ENCODE peak calls at places on chromosomes 16 and 17, in six cellular contexts. One of them, this sample, is unnamed. For H3K4me1, the result is how much of the 10 kb centered on the place peaks cover.

GRCh38 chr17:17472333-17472920 is 4.4 kb upstream of the MED9 start:
- DNase-seq in left lung: no peak
- DNase-seq in thoracic aorta: no peak
- DNase-seq in ovary: no peak
- DNase-seq in OCI-LY7: no peak
- DNase-seq in effector memory CD4-positive, alpha-beta T cell: no peak
- DNase-seq in this sample: no peak

GRCh38 chr17:48374650-48375230 is 55.3 kb downstream of the SKAP1 start:
- DNase-seq in left lung: no peak
- DNase-seq in thoracic aorta: no peak
- DNase-seq in ovary: no peak
- DNase-seq in OCI-LY7: peak
- DNase-seq in effector memory CD4-positive, alpha-beta T cell: no peak
- DNase-seq in this sample: no peak

GRCh38 chr16:79317521-79317920 is 283.0 kb downstream of the MAF start:
- DNase-seq in left lung: no peak
- DNase-seq in thoracic aorta: no peak
- DNase-seq in ovary: peak
- DNase-seq in OCI-LY7: no peak
- DNase-seq in effector memory CD4-positive, alpha-beta T cell: no peak
- DNase-seq in this sample: no peak

GRCh38 chr16:48524348-48525200 is 85.4 kb downstream of the N4BP1 start:
- DNase-seq in left lung: no peak
- DNase-seq in thoracic aorta: no peak
- DNase-seq in ovary: no peak
- DNase-seq in OCI-LY7: no peak
- DNase-seq in effector memory CD4-positive, alpha-beta T cell: no peak
- DNase-seq in this sample: no peak

GRCh38 chr17:39564201-39564828 is 43.4 kb downstream of the NEUROD2 start:
- DNase-seq in left lung: no peak
- DNase-seq in thoracic aorta: no peak
- DNase-seq in ovary: no peak
- DNase-seq in OCI-LY7: no peak
- DNase-seq in effector memory CD4-positive, alpha-beta T cell: no peak
- DNase-seq in this sample: no peak

GRCh38 chr17:75456417-75457046 is at the start of gene TMEM94:
- DNase-seq in left lung: peak
- DNase-seq in thoracic aorta: peak
- DNase-seq in ovary: peak
- DNase-seq in OCI-LY7: peak
- DNase-seq in effector memory CD4-positive, alpha-beta T cell: peak
- DNase-seq in this sample: peak

GRCh38 chr17:80833952-80834895 is 157.4 kb upstream of the CHMP6 start:
- DNase-seq in left lung: peak
- DNase-seq in thoracic aorta: no peak
- DNase-seq in ovary: peak
- DNase-seq in OCI-LY7: no peak
- DNase-seq in effector memory CD4-positive, alpha-beta T cell: no peak
- DNase-seq in this sample: no peak

GRCh38 chr17:35088647-35088910 is 25.1 kb upstream of the RFFL start:
- DNase-seq in left lung: no peak
- DNase-seq in thoracic aorta: no peak
- DNase-seq in ovary: no peak
- DNase-seq in OCI-LY7: peak
- DNase-seq in effector memory CD4-positive, alpha-beta T cell: no peak
- DNase-seq in this sample: peak

GRCh38 chr16:117381-118365 is 20.8 kb downstream of the NPRL3 start:
- DNase-seq in left lung: peak
- DNase-seq in thoracic aorta: no peak
- DNase-seq in ovary: peak
- DNase-seq in OCI-LY7: peak
- DNase-seq in effector memory CD4-positive, alpha-beta T cell: peak
- DNase-seq in this sample: no peak

GRCh38 chr16:16021988-16022682 is 72.7 kb downstream of the ABCC1 start:
- DNase-seq in left lung: peak
- DNase-seq in thoracic aorta: peak
- DNase-seq in ovary: peak
- DNase-seq in OCI-LY7: peak
- DNase-seq in effector memory CD4-positive, alpha-beta T cell: no peak
- DNase-seq in this sample: peak

GRCh38 chr17:79829004-79829403 is 10.2 kb downstream of the CBX4 start:
- DNase-seq in left lung: no peak
- DNase-seq in thoracic aorta: no peak
- DNase-seq in ovary: no peak
- DNase-seq in OCI-LY7: no peak
- DNase-seq in effector memory CD4-positive, alpha-beta T cell: no peak
- DNase-seq in this sample: no peak

GRCh38 chr17:145671-146541 is 8.5 kb downstream of the SCGB1C2 start:
- DNase-seq in left lung: peak
- DNase-seq in thoracic aorta: no peak
- DNase-seq in ovary: peak
- DNase-seq in OCI-LY7: no peak
- DNase-seq in effector memory CD4-positive, alpha-beta T cell: no peak
- DNase-seq in this sample: no peak

GRCh38 chr17:47203984-47204721 is 5.0 kb upstream of the MYL4 start:
- DNase-seq in left lung: no peak
- DNase-seq in thoracic aorta: no peak
- DNase-seq in ovary: no peak
- DNase-seq in OCI-LY7: peak
- DNase-seq in effector memory CD4-positive, alpha-beta T cell: peak
- DNase-seq in this sample: no peak

GRCh38 chr17:57539528-57540301 is 205.4 kb downstream of the CCDC182 start:
- DNase-seq in left lung: no peak
- DNase-seq in thoracic aorta: no peak
- DNase-seq in ovary: no peak
- DNase-seq in OCI-LY7: no peak
- DNase-seq in effector memory CD4-positive, alpha-beta T cell: no peak
- DNase-seq in this sample: no peak

GRCh38 chr17:699350-699749 is 15.3 kb downstream of the VPS53 start:
- DNase-seq in left lung: no peak
- DNase-seq in thoracic aorta: no peak
- DNase-seq in ovary: no peak
- DNase-seq in OCI-LY7: no peak
- DNase-seq in effector memory CD4-positive, alpha-beta T cell: no peak
- DNase-seq in this sample: no peak

GRCh38 chr17:65629234-65629690 is 67.8 kb upstream of the AXIN2 start:
- DNase-seq in left lung: no peak
- DNase-seq in thoracic aorta: no peak
- DNase-seq in ovary: no peak
- DNase-seq in OCI-LY7: no peak
- DNase-seq in effector memory CD4-positive, alpha-beta T cell: no peak
- DNase-seq in this sample: no peak
- H3K4me1 ChIP-seq in left lung: under half
- H3K4me1 ChIP-seq in thoracic aorta: under half
- H3K4me1 ChIP-seq in ovary: under half
- H3K4me1 ChIP-seq in OCI-LY7: under half
- H3K4me1 ChIP-seq in effector memory CD4-positive, alpha-beta T cell: under half
- H3K4me1 ChIP-seq in this sample: under half

DNA sequence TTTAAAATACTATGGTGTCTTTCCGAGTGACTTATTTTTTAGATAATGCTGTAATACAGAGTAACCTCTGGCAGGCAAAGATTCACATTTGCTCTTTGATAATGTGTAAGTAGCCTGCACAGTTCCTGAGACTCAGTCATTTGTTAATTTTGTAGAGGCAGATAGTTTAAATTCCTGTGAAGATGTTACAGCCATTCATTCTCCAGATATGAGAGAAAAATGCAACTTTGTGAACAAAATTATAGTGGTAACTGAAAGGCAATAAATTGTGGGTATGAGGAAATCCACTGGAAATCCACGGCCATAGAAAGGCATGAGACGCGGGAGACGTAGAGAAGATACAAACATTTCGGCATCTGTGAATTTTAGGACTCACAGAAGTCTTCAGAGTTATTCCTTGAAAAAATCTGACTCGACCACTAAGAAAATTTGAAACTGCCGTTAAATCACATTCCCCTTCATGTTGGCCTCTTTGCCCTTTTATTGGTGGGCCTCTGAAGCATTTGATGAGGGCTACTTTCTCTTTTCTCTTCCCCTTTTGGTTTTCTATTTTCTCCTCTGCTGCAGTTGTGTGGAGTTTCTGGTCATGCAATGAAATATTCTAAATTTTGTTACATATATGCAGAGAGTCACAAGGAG is 18.8 kb downstream of the HS3ST3A1 start:
- DNase-seq in left lung: no peak
- DNase-seq in thoracic aorta: no peak
- DNase-seq in ovary: no peak
- DNase-seq in OCI-LY7: peak
- DNase-seq in effector memory CD4-positive, alpha-beta T cell: no peak
- DNase-seq in this sample: no peak
- H3K27ac ChIP-seq in left lung: no peak
- H3K27ac ChIP-seq in thoracic aorta: no peak
- H3K27ac ChIP-seq in ovary: no peak
- H3K27ac ChIP-seq in OCI-LY7: peak
- H3K27ac ChIP-seq in effector memory CD4-positive, alpha-beta T cell: no peak
- H3K27ac ChIP-seq in this sample: no peak

GRCh38 chr16:4623593-4623992 is 1.0 kb upstream of the MGRN1 start:
- DNase-seq in left lung: no peak
- DNase-seq in thoracic aorta: no peak
- DNase-seq in ovary: no peak
- DNase-seq in OCI-LY7: no peak
- DNase-seq in effector memory CD4-positive, alpha-beta T cell: no peak
- DNase-seq in this sample: no peak
- H3K4me3 ChIP-seq in left lung: no peak
- H3K4me3 ChIP-seq in thoracic aorta: peak
- H3K4me3 ChIP-seq in ovary: no peak
- H3K4me3 ChIP-seq in OCI-LY7: no peak
- H3K4me3 ChIP-seq in effector memory CD4-positive, alpha-beta T cell: no peak
- H3K4me3 ChIP-seq in this sample: no peak

GRCh38 chr17:27473748-27474609 is 17.7 kb downstream of the KSR1 start:
- DNase-seq in left lung: no peak
- DNase-seq in thoracic aorta: no peak
- DNase-seq in ovary: no peak
- DNase-seq in OCI-LY7: peak
- DNase-seq in effector memory CD4-positive, alpha-beta T cell: peak
- DNase-seq in this sample: no peak
- H3K4me1 ChIP-seq in left lung: under half
- H3K4me1 ChIP-seq in thoracic aorta: under half
- H3K4me1 ChIP-seq in ovary: under half
- H3K4me1 ChIP-seq in OCI-LY7: under half
- H3K4me1 ChIP-seq in effector memory CD4-positive, alpha-beta T cell: under half
- H3K4me1 ChIP-seq in this sample: under half

GRCh38 chr16:12231666-12232065 is 255.1 kb downstream of the SNX29 start:
- DNase-seq in left lung: no peak
- DNase-seq in thoracic aorta: no peak
- DNase-seq in ovary: no peak
- DNase-seq in OCI-LY7: no peak
- DNase-seq in effector memory CD4-positive, alpha-beta T cell: no peak
- DNase-seq in this sample: no peak
- H3K27ac ChIP-seq in left lung: no peak
- H3K27ac ChIP-seq in thoracic aorta: no peak
- H3K27ac ChIP-seq in ovary: no peak
- H3K27ac ChIP-seq in OCI-LY7: peak
- H3K27ac ChIP-seq in effector memory CD4-positive, alpha-beta T cell: no peak
- H3K27ac ChIP-seq in this sample: no peak

DNA sequence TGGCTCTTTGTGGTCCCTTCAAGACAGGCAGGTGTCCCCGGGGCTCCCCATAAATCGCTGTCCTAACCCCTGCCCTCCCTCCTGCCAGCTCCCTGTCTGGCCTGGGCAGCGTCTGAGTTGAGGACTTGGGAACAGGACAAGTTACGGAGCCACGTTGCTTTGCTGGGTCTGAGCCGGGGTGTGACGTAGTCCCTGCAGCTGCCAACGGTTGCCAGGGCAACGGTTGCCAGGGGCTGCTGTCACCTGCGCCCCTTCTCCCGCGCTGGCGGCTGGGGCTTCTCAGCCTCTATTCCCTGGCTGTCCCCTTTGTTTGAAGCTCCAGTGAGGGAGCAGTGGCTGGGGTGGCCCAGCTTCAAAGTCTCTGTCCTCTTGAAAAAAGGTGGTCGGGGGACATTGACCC is 10.7 kb downstream of the ADGRG1 start:
- DNase-seq in left lung: no peak
- DNase-seq in thoracic aorta: no peak
- DNase-seq in ovary: peak
- DNase-seq in OCI-LY7: peak
- DNase-seq in effector memory CD4-positive, alpha-beta T cell: no peak
- DNase-seq in this sample: no peak
- H3K4me3 ChIP-seq in left lung: no peak
- H3K4me3 ChIP-seq in thoracic aorta: no peak
- H3K4me3 ChIP-seq in ovary: no peak
- H3K4me3 ChIP-seq in OCI-LY7: no peak
- H3K4me3 ChIP-seq in effector memory CD4-positive, alpha-beta T cell: no peak
- H3K4me3 ChIP-seq in this sample: no peak